ENCODE peak calls at places on chromosomes 13 and 19, in six cellular contexts. Q is activated CD8-positive, alpha-beta memory T cell treated with anti-CD3 and anti-CD28 coated beads for 4 hours; A is KG1; P is left ventricle myocardium superior; D is GM23338; F is stimulated activated CD4-positive, alpha-beta T cell treated with anti-CD3 and anti-CD28 coated beads, Interleukin-1b, Interleukin-23, amount 100 ng/mL, for 24 hours. V is an unnamed sample.

GRCh38 chr19:6017576-6017975 is 39.6 kb upstream of the RANBP3 start:
- DNase-seq in Q (no peak), A (no peak), P (no peak), D (no peak), F (no peak), V (peak)

GRCh38 chr13:101007245-101007644 is 332.6 kb upstream of the TMTC4 start:
- DNase-seq in Q (no peak), A (no peak), P (no peak), D (peak), F (no peak), V (no peak)

GRCh38 chr13:22271963-22272362 is 601.1 kb downstream of the FGF9 start:
- DNase-seq in Q (no peak), A (no peak), P (no peak), D (no peak), F (no peak), V (no peak)

GRCh38 chr19:10419646-10420443 is 493 bp upstream of the PDE4A start:
- DNase-seq in Q (no peak), A (peak), P (no peak), D (peak), F (no peak), V (no peak)

GRCh38 chr19:13652810-13653590 is 111.3 kb upstream of the MRI1 start:
- DNase-seq in Q (no peak), A (no peak), P (no peak), D (peak), F (no peak), V (no peak)

GRCh38 chr19:1266818-1267440 is 2.2 kb upstream of the CIRBP start:
- DNase-seq in Q (no peak), A (peak), P (peak), D (peak), F (peak), V (peak)

GRCh38 chr13:48110930-48111721 is 16.2 kb upstream of the MED4 start:
- DNase-seq in Q (no peak), A (no peak), P (peak), D (no peak), F (no peak), V (peak)

GRCh38 chr19:46202872-46203860 is 26.4 kb upstream of the IGFL1 start:
- DNase-seq in Q (no peak), A (no peak), P (no peak), D (no peak), F (no peak), V (no peak)

GRCh38 chr13:33230178-33230881 is 55.2 kb downstream of the STARD13 start:
- DNase-seq in Q (no peak), A (no peak), P (no peak), D (no peak), F (no peak), V (no peak)

V was measured in Right ventricle myocardium superior.